ENCODE peak calls at places on chromosomes 16 and 17, in five cellular contexts. J, B, X, U and Y are unnamed samples.

GRCh38 chr17:20156196-20157077 is 147.3 kb downstream of the SPECC1 start:
- DNase-seq in U (peak; percentile 67), B (no peak), J (no peak), X (peak; percentile 19), Y (no peak)

GRCh38 chr16:76278976-76279375 is 1.8 kb downstream of the CNTNAP4 start:
- DNase-seq in B (no peak), J (no peak), U (no peak), X (peak; percentile 14), Y (no peak)

GRCh38 chr17:47621293-47622178 is 28.2 kb upstream of the KPNB1 start:
- DNase-seq in X (peak; percentile 92), U (peak; percentile 12), J (no peak), B (no peak), Y (no peak)

GRCh38 chr16:58399718-58400633 is 7.7 kb downstream of the GINS3 start:
- DNase-seq in B (no peak), X (peak; percentile 77), U (no peak), J (no peak), Y (no peak)

GRCh38 chr17:19371259-19372003 is 6.9 kb upstream of the MAPK7 start:
- DNase-seq in U (no peak), B (no peak), X (no peak), J (no peak), Y (no peak)

GRCh38 chr17:38431343-38432145 is 3.3 kb downstream of the ARHGAP23 start:
- DNase-seq in B (peak; percentile 51), J (no peak), U (no peak), X (no peak), Y (no peak)

GRCh38 chr17:45705123-45706009 is 78.8 kb upstream of the CRHR1 start:
- DNase-seq in J (no peak), U (no peak), X (peak; percentile 22), B (no peak), Y (no peak)

GRCh38 chr16:23466162-23466885 is 13.3 kb upstream of the COG7 start:
- DNase-seq in X (peak; percentile 96), U (no peak), B (no peak), J (no peak), Y (no peak)

GRCh38 chr16:66265556-66266133 is 100.8 kb upstream of the CDH5 start:
- DNase-seq in U (no peak), X (no peak), B (no peak), J (no peak), Y (no peak)

GRCh38 chr16:66746682-66747081 is 4.7 kb downstream of the DYNC1LI2 start:
- DNase-seq in U (no peak), X (peak; percentile 55), J (no peak), B (no peak), Y (no peak)

GRCh38 chr16:24999856-25000447 is 15.2 kb downstream of the ARHGAP17 start:
- DNase-seq in X (no peak), U (no peak), B (no peak), J (no peak), Y (no peak)